ENCODE peak calls at places on chromosomes 7 and 10, in five cellular contexts. W is upper lobe of right lung, F is GM23248, P is GM12878, R is endodermal cell. U is an unnamed sample.
A peak's percentile ranks its signal among the peaks of the same experiment; 100 is the strongest.

GRCh38 chr10:113131611-113132330 is 181.7 kb downstream of the TCF7L2 start:
- DNase-seq in P (no peak), R (no peak), F (peak; percentile 93), W (no peak), U (no peak)

GRCh38 chr10:93816123-93816747 is 58.5 kb downstream of the LGI1 start:
- DNase-seq in F (peak; percentile 84), W (peak; percentile 78), R (peak; percentile 92), P (no peak), U (peak; percentile 7)

GRCh38 chr10:33335800-33336605 is 1.5 kb upstream of the NRP1 start:
- DNase-seq in R (peak; percentile 77), F (peak; percentile 84), W (peak; percentile 83), P (no peak), U (no peak)

GRCh38 chr10:129605266-129605985 is 138.4 kb downstream of the MGMT start:
- DNase-seq in R (peak; percentile 20), F (no peak), P (peak; percentile 40), W (no peak), U (no peak)

GRCh38 chr7:25976630-25977029 is 175.4 kb upstream of the NFE2L3 start:
- DNase-seq in W (no peak), R (no peak), F (no peak), P (no peak), U (no peak)

GRCh38 chr7:953547-954327 is 743 bp downstream of the ADAP1 start:
- DNase-seq in W (peak; percentile 87), F (peak; percentile 57), P (no peak), R (peak; percentile 87), U (no peak)

GRCh38 chr10:78972160-78972946 is 96.4 kb upstream of the ZMIZ1 start:
- DNase-seq in P (no peak), W (peak; percentile 78), F (peak; percentile 94), R (peak; percentile 76), U (no peak)

GRCh38 chr7:116672596-116673503 is 854 bp downstream of the MET start:
- DNase-seq in P (no peak), F (peak; percentile 78), R (peak; percentile 67), W (no peak), U (no peak)

GRCh38 chr7:66617295-66617694 is 11.4 kb upstream of the KCTD7 start:
- DNase-seq in F (no peak), P (no peak), R (no peak), W (no peak), U (no peak)

GRCh38 chr10:36534471-36535002 is 590.9 kb upstream of the ANKRD30A start:
- DNase-seq in W (no peak), R (no peak), P (no peak), F (peak; percentile 96), U (peak; percentile 8)

GRCh38 chr7:28681693-28682092 is 269.4 kb downstream of the CREB5 start:
- DNase-seq in R (no peak), F (no peak), W (no peak), P (no peak), U (no peak)

GRCh38 chr7:36236073-36236472 is 83.0 kb downstream of the EEPD1 start:
- DNase-seq in R (peak; percentile 76), W (peak; percentile 73), P (no peak), F (no peak), U (no peak)

GRCh38 chr10:7408494-7409044 is 2.3 kb downstream of the SFMBT2 start:
- DNase-seq in R (peak; percentile 83), F (peak; percentile 56), P (no peak), W (peak; percentile 84), U (no peak)

GRCh38 chr10:113924171-113924570 is 69.7 kb downstream of the NHLRC2 start:
- DNase-seq in R (no peak), F (no peak), P (no peak), W (no peak), U (no peak)

GRCh38 chr10:131936756-131937155 is 35.9 kb downstream of the PPP2R2D start:
- DNase-seq in P (no peak), F (no peak), R (no peak), W (peak; percentile 21), U (no peak)

GRCh38 chr7:91089382-91089963 is 174.8 kb upstream of the FZD1 start:
- DNase-seq in F (peak; percentile 71), P (no peak), R (no peak), W (no peak), U (no peak)

GRCh38 chr10:81918766-81919165 is 43.8 kb downstream of the NRG3 start:
- DNase-seq in R (no peak), F (no peak), W (no peak), P (no peak), U (no peak)

GRCh38 chr7:108156897-108157605 is 26.9 kb upstream of the LAMB4 start:
- DNase-seq in P (no peak), W (no peak), R (no peak), F (peak; percentile 58), U (no peak)

GRCh38 chr10:74898201-74898976 is 72.0 kb downstream of the KAT6B start:
- DNase-seq in P (peak; percentile 67), F (peak; percentile 5), R (no peak), W (no peak), U (peak; percentile 43)

GRCh38 chr7:21616796-21617436 is 74.1 kb downstream of the DNAH11 start:
- DNase-seq in P (no peak), W (no peak), F (peak; percentile 47), R (no peak), U (no peak)

GRCh38 chr7:5526190-5527037 is 102.8 kb upstream of the TNRC18 start:
- DNase-seq in F (peak; percentile 36), P (no peak), R (peak; percentile 85), W (no peak), U (peak; percentile 71)

GRCh38 chr10:50025627-50026026 is 37.4 kb downstream of the AGAP6 start:
- DNase-seq in P (no peak), W (no peak), R (no peak), F (no peak), U (no peak)

GRCh38 chr10:63603709-63604445 is 82.7 kb downstream of the REEP3 start:
- DNase-seq in F (no peak), P (no peak), W (no peak), R (no peak), U (peak; percentile 25)

GRCh38 chr10:90138844-90139243 is 437.5 kb downstream of the KIF20B start:
- DNase-seq in F (no peak), W (no peak), R (no peak), P (no peak), U (no peak)

GRCh38 chr7:30530373-30530772 is 25.7 kb upstream of the GGCT start:
- DNase-seq in F (no peak), P (no peak), R (no peak), W (no peak), U (no peak)

GRCh38 chr7:151838861-151839381 is 38.0 kb downstream of the PRKAG2 start:
- DNase-seq in R (no peak), F (no peak), W (no peak), P (peak; percentile 17), U (peak; percentile 52)

GRCh38 chr7:134154581-134155130 is 27.5 kb downstream of the LRGUK start:
- DNase-seq in F (peak; percentile 26), W (no peak), R (no peak), P (no peak), U (no peak)

GRCh38 chr10:94212876-94213595 is 149.7 kb downstream of the NOC3L start:
- DNase-seq in P (no peak), F (peak; percentile 49), W (no peak), R (no peak), U (no peak)

GRCh38 chr7:107854454-107854853 is 36.5 kb upstream of the DLD start:
- DNase-seq in R (no peak), W (no peak), P (no peak), F (no peak), U (no peak)

GRCh38 chr10:78600121-78600665 is 468.6 kb upstream of the ZMIZ1 start:
- DNase-seq in R (peak; percentile 21), P (no peak), W (no peak), F (no peak), U (no peak)

GRCh38 chr7:81725003-81725402 is 44.8 kb downstream of the HGF start:
- DNase-seq in W (no peak), P (no peak), R (no peak), F (peak; percentile 40), U (no peak)

GRCh38 chr7:99709838-99710541 is 25.0 kb downstream of the CYP3A7 start:
- DNase-seq in F (no peak), W (no peak), P (no peak), R (no peak), U (no peak)

GRCh38 chr7:88942815-88943501 is 147.4 kb upstream of the TEX47 start:
- DNase-seq in P (no peak), F (no peak), W (no peak), R (no peak), U (no peak)

GRCh38 chr7:3588341-3588740 is 287.3 kb downstream of the SDK1 start:
- DNase-seq in W (no peak), P (no peak), R (no peak), F (no peak), U (no peak)

GRCh38 chr10:93437946-93438795 is 44.0 kb downstream of the MYOF start:
- DNase-seq in R (no peak), F (peak; percentile 74), P (no peak), W (no peak), U (no peak)

GRCh38 chr7:76063525-76063924 is 15.6 kb downstream of the MDH2 start:
- DNase-seq in F (peak; percentile 28), R (no peak), P (no peak), W (no peak), U (no peak)

GRCh38 chr10:110410329-110411046 is 87.2 kb upstream of the DUSP5 start:
- DNase-seq in R (no peak), W (no peak), F (peak; percentile 94), P (no peak), U (no peak)

GRCh38 chr10:80199828-80200227 is 5.5 kb downstream of the ANXA11 start:
- DNase-seq in F (peak; percentile 95), R (peak; percentile 54), W (no peak), P (no peak), U (no peak)

GRCh38 chr10:98320476-98321202 is 52.6 kb upstream of the LOXL4 start:
- DNase-seq in W (no peak), P (no peak), F (no peak), R (no peak), U (no peak)

GRCh38 chr10:13527864-13528137 is 1.0 kb downstream of the BEND7 start:
- DNase-seq in R (no peak), W (no peak), F (peak; percentile 19), P (no peak), U (no peak)
- H3K4me3 ChIP-seq in R (peak overlapping the region; percentile 78), W (peak overlapping the region; percentile 56), F (peak overlapping the region; percentile 78), P (no peak overlapping the region), U (no peak overlapping the region)

GRCh38 chr10:101237080-101237817 is 8.0 kb upstream of the LBX1 start:
- DNase-seq in F (no peak), R (no peak), W (no peak), P (no peak), U (no peak)
- H3K27me3 ChIP-seq in F (peaks cover 73% of the 10 kb centered on the region), R (peaks cover 100% of the 10 kb centered on the region), W (peaks cover 82% of the 10 kb centered on the region), P (peaks cover 38% of the 10 kb centered on the region), U (peaks cover 2% of the 10 kb centered on the region)

GRCh38 chr10:3648179-3648975 is 136.6 kb downstream of the KLF6 start:
- DNase-seq in R (no peak), F (no peak), P (no peak), W (no peak), U (no peak)
- H3K4me3 ChIP-seq in R (no peak overlapping the region), F (no peak overlapping the region), P (no peak overlapping the region), W (no peak overlapping the region), U (no peak overlapping the region)

DNA sequence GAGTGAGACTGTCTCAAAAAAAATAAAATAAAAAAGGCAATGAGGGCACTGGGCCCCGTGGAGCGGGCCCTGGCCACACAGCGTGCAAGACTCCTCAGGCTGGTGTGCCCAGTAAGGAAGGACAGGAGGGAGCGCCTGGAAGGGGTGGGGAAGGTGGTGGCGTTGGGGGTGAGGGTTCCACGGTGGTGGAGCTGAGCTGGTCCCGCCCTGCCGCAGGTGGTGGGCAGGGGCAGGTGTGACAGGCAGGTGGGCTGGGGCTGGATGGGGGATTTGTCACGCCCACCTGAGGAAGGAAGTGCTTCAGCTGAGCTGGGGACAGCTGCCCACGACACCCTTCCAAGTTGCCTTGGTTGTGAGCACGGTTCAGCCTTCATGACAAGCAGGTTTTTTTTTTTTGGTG is 760 bp upstream of the PRAP1 start:
- DNase-seq in F (no peak), R (no peak), P (no peak), W (no peak), U (no peak)
- H3K27me3 ChIP-seq in F (peaks cover 25% of the 10 kb centered on the region), R (peaks cover 7% of the 10 kb centered on the region), P (no peaks in the 10 kb centered on the region), W (peaks cover 60% of the 10 kb centered on the region), U (no peaks in the 10 kb centered on the region)

U was measured in GM06990.